ENCODE peak calls at places on chromosomes 16 and 17, in five cellular contexts. O is HCT116; I is heart right ventricle; K is activated CD8-positive, alpha-beta T cell treated with anti-CD3 and anti-CD28 coated beads for 36 hours; V is HFF-Myc. B is an unnamed sample.

GRCh38 chr17:58310511-58311428 is 17.8 kb downstream of the TSPOAP1 start:
- DNase-seq in O (no peak), I (no peak), K (no peak), V (no peak), B (no peak)

GRCh38 chr17:63758428-63758827 is 15.0 kb downstream of the CCDC47 start:
- DNase-seq in O (no peak), I (no peak), K (no peak), V (no peak), B (no peak)

GRCh38 chr16:84844049-84844350 is 24.2 kb downstream of the CRISPLD2 start:
- DNase-seq in O (no peak), I (peak), K (no peak), V (no peak), B (no peak)

GRCh38 chr17:2250140-2251095 is 53.2 kb downstream of the SMG6 start:
- DNase-seq in O (no peak), I (no peak), K (peak), V (no peak), B (no peak)

GRCh38 chr17:21094298-21094704 is 32.5 kb upstream of the DHRS7B start:
- DNase-seq in O (no peak), I (no peak), K (no peak), V (no peak), B (no peak)

GRCh38 chr17:40340880-40341807 is 23.4 kb downstream of the GJD3 start:
- DNase-seq in O (peak), I (peak), K (peak), V (no peak), B (peak)

GRCh38 chr17:28370035-28370743 is at the start of gene VTN:
- DNase-seq in O (no peak), I (no peak), K (no peak), V (no peak), B (peak)

GRCh38 chr17:2243953-2244352 is 59.6 kb downstream of the SMG6 start:
- DNase-seq in O (no peak), I (no peak), K (no peak), V (no peak), B (no peak)

GRCh38 chr16:3953728-3954410 is 73.4 kb upstream of the CREBBP start:
- DNase-seq in O (no peak), I (no peak), K (no peak), V (no peak), B (no peak)

GRCh38 chr17:55285340-55286301 is 20.9 kb downstream of the HLF start:
- DNase-seq in O (no peak), I (peak), K (no peak), V (peak), B (peak)

GRCh38 chr17:66353937-66354401 is 51.6 kb downstream of the PRKCA start:
- DNase-seq in O (no peak), I (no peak), K (peak), V (no peak), B (peak)

GRCh38 chr16:31138621-31139578 is 3.4 kb upstream of the PRSS8 start:
- DNase-seq in O (peak), I (peak), K (no peak), V (no peak), B (peak)

GRCh38 chr16:67649494-67649931 is 4.6 kb downstream of the CARMIL2 start:
- DNase-seq in O (no peak), I (peak), K (no peak), V (no peak), B (peak)

GRCh38 chr17:21105081-21105480 is 21.7 kb upstream of the DHRS7B start:
- DNase-seq in O (no peak), I (no peak), K (no peak), V (no peak), B (no peak)

GRCh38 chr16:84178146-84178765 is 8.6 kb downstream of the TAF1C start:
- DNase-seq in O (no peak), I (no peak), K (no peak), V (no peak), B (no peak)

DNA sequence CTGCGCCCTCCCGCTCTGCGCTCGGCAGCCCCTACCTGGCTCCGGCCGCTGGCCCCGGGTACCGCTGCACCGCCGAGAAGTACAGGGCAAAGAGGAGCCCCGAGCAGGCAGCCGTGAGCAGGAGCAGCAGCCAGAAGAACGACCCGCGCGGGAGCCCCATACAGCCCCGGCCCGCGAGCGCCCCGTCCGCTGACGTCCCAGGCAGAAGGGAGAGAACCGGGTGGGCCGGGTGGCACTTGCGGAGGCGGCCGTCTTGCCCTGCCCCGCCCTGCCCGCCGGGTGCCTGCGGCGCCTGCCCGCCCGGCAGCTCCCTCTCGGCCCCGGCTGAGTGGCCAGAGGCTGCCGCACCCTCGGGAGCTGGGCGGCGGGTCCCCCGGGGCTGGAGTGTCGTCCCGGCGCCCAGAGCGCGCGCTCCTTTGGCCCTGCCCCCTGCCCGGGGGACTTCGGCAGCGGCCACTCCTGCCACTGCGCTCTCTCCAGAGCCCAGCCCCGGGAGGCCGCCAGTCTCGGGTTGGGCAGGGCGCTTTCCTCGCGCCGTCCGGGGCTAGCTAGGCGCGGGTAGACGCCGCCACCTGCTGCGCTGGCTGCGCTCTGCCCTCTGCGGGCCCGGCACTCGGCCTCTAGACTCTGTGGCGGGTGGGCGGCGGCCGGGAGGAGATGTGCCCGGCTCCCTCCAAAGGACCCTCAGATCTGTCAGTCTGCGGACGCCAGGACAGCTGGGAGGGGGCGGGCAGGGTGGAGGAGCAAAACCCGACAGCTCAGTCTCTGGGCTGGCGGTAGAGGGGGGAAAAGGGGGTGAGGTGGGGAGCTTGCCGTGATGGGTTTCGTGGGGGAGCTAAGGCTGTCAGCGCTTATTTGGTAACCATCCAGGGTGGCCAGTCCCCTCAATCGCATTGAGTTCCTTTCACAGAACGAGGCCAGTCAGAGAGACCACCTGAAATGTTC is at the start of gene ST6GALNAC2:
- DNase-seq in O (peak), I (peak), K (peak), V (no peak), B (peak)
- TF ChIP-seq CTCF in O (no peak), I (peak), K (no peak), V (no peak), B (peak)

GRCh38 chr16:56423584-56424403 is 1.6 kb downstream of the AMFR start:
- DNase-seq in O (no peak), I (no peak), K (no peak), V (no peak), B (no peak)

GRCh38 chr16:56424404-56424765 is 960 bp downstream of the AMFR start:
- DNase-seq in O (no peak), I (no peak), K (no peak), V (no peak), B (peak)

GRCh38 chr16:56424791-56425438 is 430 bp downstream of the AMFR start:
- DNase-seq in O (no peak), I (peak), K (peak), V (no peak), B (peak)

GRCh38 chr16:56426585-56426984 is 1.2 kb upstream of the AMFR start:
- DNase-seq in O (no peak), I (no peak), K (no peak), V (no peak), B (peak)

GRCh38 chr16:56425439-56425832 is at the start of gene AMFR:
- DNase-seq in O (peak), I (peak), K (peak), V (no peak), B (peak)
- TF ChIP-seq CTCF in O (no peak), I (peak), K (peak), V (peak), B (peak)

GRCh38 chr17:50056217-50056960 is 479 bp downstream of the ITGA3 start:
- DNase-seq in O (no peak), I (peak), K (peak), V (no peak), B (peak)
- TF ChIP-seq CTCF in O (no peak), I (peak), K (peak), V (peak), B (peak)

GRCh38 chr16:53132406-53132805 is 77.6 kb downstream of the CHD9 start:
- DNase-seq in O (no peak), I (no peak), K (no peak), V (no peak), B (no peak)

GRCh38 chr16:53131363-53132071 is 76.7 kb downstream of the CHD9 start:
- DNase-seq in O (no peak), I (peak), K (peak), V (no peak), B (peak)

GRCh38 chr16:53131050-53131362 is 76.2 kb downstream of the CHD9 start:
- DNase-seq in O (no peak), I (no peak), K (no peak), V (no peak), B (peak)

GRCh38 chr16:53129281-53130192 is 74.7 kb downstream of the CHD9 start:
- DNase-seq in O (no peak), I (no peak), K (no peak), V (no peak), B (peak)

GRCh38 chr16:53130193-53131049 is 75.6 kb downstream of the CHD9 start:
- DNase-seq in O (peak), I (peak), K (peak), V (peak), B (peak)
- TF ChIP-seq CTCF in O (peak), I (peak), K (peak), V (peak), B (peak)

GRCh38 chr17:14303343-14304221 is 2.7 kb downstream of the HS3ST3B1 start:
- DNase-seq in O (no peak), I (no peak), K (peak), V (no peak), B (no peak)

GRCh38 chr17:14301761-14302401 is 1.0 kb downstream of the HS3ST3B1 start:
- DNase-seq in O (no peak), I (peak), K (peak), V (no peak), B (peak)

GRCh38 chr17:14301279-14301760 is 439 bp downstream of the HS3ST3B1 start:
- DNase-seq in O (no peak), I (no peak), K (peak), V (no peak), B (no peak)

GRCh38 chr17:14304222-14304844 is 3.5 kb downstream of the HS3ST3B1 start:
- DNase-seq in O (no peak), I (no peak), K (no peak), V (no peak), B (no peak)

GRCh38 chr17:14302421-14303099 is 1.7 kb downstream of the HS3ST3B1 start:
- DNase-seq in O (peak), I (peak), K (peak), V (no peak), B (peak)
- TF ChIP-seq CTCF in O (peak), I (peak), K (peak), V (peak), B (peak)

DNA sequence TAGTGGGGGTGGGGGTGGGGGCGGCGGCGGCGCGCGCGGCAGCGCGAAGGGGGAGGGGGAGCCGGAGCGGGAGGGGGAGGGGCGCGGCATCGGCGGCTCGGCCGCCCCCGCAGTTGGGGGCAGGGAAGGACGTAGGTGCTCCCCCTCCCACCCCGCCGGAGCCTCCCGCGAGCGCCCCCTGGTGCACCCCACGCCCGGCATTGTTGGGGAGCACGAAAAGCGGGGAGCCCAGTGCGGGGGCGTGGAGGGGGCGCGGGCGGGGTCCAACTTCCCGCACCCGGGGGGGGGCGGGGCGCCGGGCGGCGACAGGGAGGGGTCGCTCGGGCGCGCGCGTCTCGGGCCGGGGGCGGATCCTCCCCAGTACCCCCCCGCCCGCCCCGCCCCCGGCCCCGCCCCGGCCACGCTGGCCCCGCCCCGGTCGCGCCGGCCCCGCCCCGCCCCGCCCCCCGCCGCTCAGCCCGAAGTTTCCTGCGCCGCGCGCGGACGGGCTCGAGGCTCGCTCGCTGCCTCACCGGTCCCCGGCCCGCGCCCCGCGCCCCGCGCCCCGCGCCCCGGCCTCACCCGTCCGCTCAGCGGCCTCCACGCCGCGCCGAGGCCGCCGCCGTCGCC is at the start of gene CACNA1H:
- DNase-seq in O (no peak), I (peak), K (peak), V (no peak), B (no peak)
- TF ChIP-seq CTCF in O (no peak), I (peak), K (peak), V (peak), B (no peak)

GRCh38 chr16:50151744-50152143 is 1.4 kb upstream of the TENT4B start:
- DNase-seq in O (no peak), I (peak), K (peak), V (no peak), B (no peak)

GRCh38 chr16:50154369-50154947 is 1.4 kb downstream of the TENT4B start:
- DNase-seq in O (no peak), I (no peak), K (peak), V (no peak), B (peak)

GRCh38 chr16:50152386-50152806 is 710 bp upstream of the TENT4B start:
- DNase-seq in O (no peak), I (no peak), K (peak), V (no peak), B (no peak)

GRCh38 chr16:50152807-50153647 is at the start of gene TENT4B:
- DNase-seq in O (peak), I (peak), K (peak), V (peak), B (peak)

DNA sequence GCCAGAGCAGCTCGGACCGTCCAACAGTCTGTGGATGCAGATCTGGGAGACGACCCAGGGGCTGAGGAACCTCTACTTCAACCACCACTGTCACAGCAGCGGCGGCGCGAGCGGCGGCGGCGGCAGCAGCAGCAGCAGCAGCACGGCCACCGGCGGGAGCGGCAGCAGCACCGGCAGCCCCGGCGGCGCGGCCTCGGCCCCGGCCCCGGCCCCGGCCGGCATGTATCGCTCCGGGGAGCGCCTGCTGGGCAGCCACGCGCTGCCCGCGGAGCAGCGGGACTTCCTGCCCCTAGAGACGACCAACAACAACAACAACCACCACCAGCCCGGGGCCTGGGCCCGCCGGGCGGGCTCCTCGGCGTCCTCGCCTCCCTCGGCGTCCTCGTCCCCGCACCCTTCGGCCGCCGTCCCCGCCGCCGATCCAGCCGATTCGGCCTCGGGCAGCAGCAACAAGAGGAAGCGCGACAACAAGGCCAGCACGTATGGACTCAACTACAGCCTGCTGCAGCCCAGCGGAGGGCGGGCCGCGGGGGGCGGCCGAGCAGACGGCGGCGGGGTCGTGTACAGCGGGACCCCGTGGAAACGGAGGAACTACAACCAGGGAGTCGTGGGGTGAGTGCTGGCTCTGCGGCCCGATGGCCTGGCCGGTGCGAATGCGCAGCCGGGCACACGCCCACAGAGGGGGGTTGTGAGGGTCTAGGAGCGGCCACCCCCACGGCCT is 702 bp downstream of the TENT4B start:
- DNase-seq in O (no peak), I (peak), K (peak), V (no peak), B (no peak)
- TF ChIP-seq CTCF in O (no peak), I (no peak), K (no peak), V (no peak), B (no peak)

GRCh38 chr17:43986225-43986981 is 18.0 kb upstream of the NAGS start:
- DNase-seq in O (no peak), I (no peak), K (no peak), V (no peak), B (no peak)

GRCh38 chr17:43983196-43983514 is 21.3 kb upstream of the NAGS start:
- DNase-seq in O (no peak), I (no peak), K (no peak), V (no peak), B (no peak)

GRCh38 chr17:43984521-43984920 is 19.9 kb upstream of the NAGS start:
- DNase-seq in O (no peak), I (no peak), K (no peak), V (no peak), B (no peak)

GRCh38 chr17:43982171-43982570 is 22.3 kb upstream of the NAGS start:
- DNase-seq in O (no peak), I (no peak), K (no peak), V (no peak), B (no peak)

DNA sequence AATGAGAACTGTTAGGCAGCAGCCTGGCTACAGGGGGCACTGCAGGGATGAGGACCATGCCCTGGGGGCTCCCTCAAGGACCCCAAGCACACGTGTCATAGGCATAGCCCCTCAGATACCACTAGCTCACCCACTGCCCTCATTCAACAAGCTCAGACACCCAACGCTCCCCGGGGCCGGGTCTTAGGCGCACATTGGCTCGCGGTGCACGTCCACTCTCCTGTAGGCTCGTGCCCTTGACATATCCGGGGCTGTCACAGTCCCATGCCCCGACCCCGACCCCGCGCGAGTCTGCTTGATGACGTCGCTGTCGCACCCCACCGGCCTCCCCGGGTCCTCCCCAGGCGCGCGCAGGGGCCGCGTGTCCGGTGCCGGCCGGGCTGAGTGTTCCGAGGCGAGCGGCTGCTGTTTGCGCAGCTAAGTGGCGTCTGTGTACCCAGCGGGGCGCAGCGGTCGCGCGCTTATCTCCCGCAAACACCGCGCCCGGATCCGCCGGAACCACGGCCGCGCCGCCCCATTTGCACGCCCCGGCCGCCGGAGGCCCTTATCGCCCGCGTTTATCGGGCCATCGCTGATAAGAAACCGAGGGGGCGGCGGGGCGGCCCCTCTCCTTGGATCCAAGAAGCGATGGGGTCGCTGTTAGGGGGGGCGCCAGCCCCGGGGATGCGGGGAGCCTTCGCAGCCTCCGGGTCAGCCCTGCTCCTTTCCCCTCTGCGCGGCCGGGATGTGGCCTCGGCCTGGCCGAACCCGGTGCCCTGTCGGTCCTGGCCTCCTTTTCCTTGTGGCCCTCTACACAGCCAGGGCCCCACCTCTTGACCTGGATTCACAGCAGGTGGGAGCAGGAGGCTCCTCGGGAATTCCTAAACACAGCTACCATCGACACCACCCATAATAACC is 20.7 kb upstream of the NAGS start:
- DNase-seq in O (no peak), I (peak), K (peak), V (no peak), B (no peak)
- TF ChIP-seq CTCF in O (no peak), I (no peak), K (no peak), V (peak), B (no peak)

DNA sequence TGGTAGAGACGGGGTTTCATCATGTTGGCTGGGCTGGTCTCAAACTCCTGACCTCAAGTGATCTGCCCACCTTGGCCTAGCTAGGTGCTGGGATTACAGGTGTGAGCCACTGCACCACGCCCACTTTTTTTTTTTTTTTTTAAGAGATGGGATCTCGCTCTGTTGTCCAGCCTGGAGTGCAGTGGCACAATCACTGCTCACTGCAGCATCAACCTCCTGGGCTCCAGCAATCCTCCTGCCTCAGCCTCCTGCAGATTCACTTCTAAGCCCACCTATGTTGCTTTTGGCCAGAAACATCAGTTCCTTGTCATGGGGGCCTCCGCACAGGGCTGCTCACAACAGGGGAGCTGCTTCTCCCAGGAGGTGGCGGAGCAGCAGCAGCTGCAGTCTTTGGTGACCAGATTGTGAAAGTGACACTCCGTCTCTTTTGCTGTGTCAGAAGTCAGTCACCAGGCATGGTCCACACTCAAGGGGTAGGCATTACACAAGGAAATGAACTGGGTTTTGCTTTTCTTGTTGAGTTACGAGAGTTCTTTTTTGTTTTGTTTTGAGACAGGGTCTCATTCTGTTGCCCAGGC is 4.5 kb upstream of the NME4 start:
- DNase-seq in O (no peak), I (no peak), K (peak), V (no peak), B (no peak)
- TF ChIP-seq CTCF in O (no peak), I (no peak), K (no peak), V (no peak), B (no peak)